ENCODE peak calls at places on chromosome 19, in ten cellular contexts. H, Z, O, V, F, C, X, M, J and N are unnamed samples.

GRCh38 chr19:18789883-18790565 is 1.1 kb downstream of the COMP start:
- DNase-seq in X (no peak), M (peak), J (peak), H (no peak), F (peak), O (peak), C (no peak), Z (no peak), V (no peak), N (no peak)

GRCh38 chr19:22532388-22533310 is 101.5 kb upstream of the ZNF492 start:
- DNase-seq in V (peak), Z (peak), C (peak), F (no peak), O (peak), H (no peak), X (no peak), J (no peak), M (no peak), N (no peak)

GRCh38 chr19:19120308-19121156 is 17.7 kb downstream of the TMEM161A start:
- DNase-seq in C (no peak), H (peak), O (peak), X (peak), F (no peak), Z (peak), J (peak), V (peak), M (peak), N (no peak)

GRCh38 chr19:7488736-7489353 is at the start of gene PEX11G:
- DNase-seq in V (peak), X (peak), H (peak), J (peak), C (peak), O (peak), M (peak), Z (peak), F (peak), N (peak)

GRCh38 chr19:38209671-38210457 is 14.2 kb downstream of the DPF1 start:
- DNase-seq in M (no peak), J (peak), H (no peak), V (peak), C (peak), F (no peak), O (peak), X (no peak), Z (no peak), N (no peak)

GRCh38 chr19:18046066-18046718 is 38.2 kb downstream of the ARRDC2 start:
- DNase-seq in F (no peak), O (peak), J (no peak), H (peak), M (no peak), Z (no peak), V (peak), C (no peak), X (peak), N (no peak)

GRCh38 chr19:19465436-19466070 is 49.8 kb downstream of the TSSK6 start:
- DNase-seq in M (no peak), V (no peak), O (no peak), C (peak), X (no peak), H (no peak), J (no peak), Z (no peak), F (no peak), N (no peak)

GRCh38 chr19:52532480-52532879 is 5.0 kb downstream of the ZNF808 start:
- DNase-seq in Z (no peak), M (no peak), O (no peak), H (no peak), C (no peak), F (no peak), J (no peak), V (no peak), X (no peak), N (no peak)

GRCh38 chr19:16208847-16209246 is 11.1 kb downstream of the AP1M1 start:
- DNase-seq in J (no peak), X (no peak), M (no peak), V (no peak), C (no peak), Z (no peak), H (no peak), F (no peak), O (no peak), N (no peak)

GRCh38 chr19:34994643-34995471 is 5.3 kb upstream of the GRAMD1A start:
- DNase-seq in F (no peak), C (peak), O (no peak), V (peak), J (no peak), Z (no peak), H (peak), X (no peak), M (no peak), N (no peak)

GRCh38 chr19:49148784-49149651 is 6.2 kb downstream of the HRC start:
- DNase-seq in O (peak), X (peak), C (peak), J (peak), Z (peak), M (peak), V (peak), H (peak), F (peak), N (peak)